ENCODE peak calls at places on chromosomes 2 and 18, in seven cellular contexts. U is H1, L is endodermal cell, S is pancreas, M is uterus, N is breast epithelium, V is right atrium auricular region. C is an unnamed sample.

GRCh38 chr2:121038831-121039230 is 246.2 kb downstream of the TFCP2L1 start:
- DNase-seq in S (peak; percentile 69), V (no peak), N (no peak), M (no peak), L (peak; percentile 67), U (no peak), C (no peak)

GRCh38 chr2:43311276-43311675 is 84.9 kb upstream of the ZFP36L2 start:
- DNase-seq in N (no peak), M (no peak), L (no peak), U (no peak), V (no peak), S (no peak), C (no peak)

GRCh38 chr2:55090702-55091101 is 40.5 kb upstream of the RTN4 start:
- DNase-seq in M (no peak), S (no peak), L (no peak), V (no peak), N (no peak), U (no peak), C (no peak)

GRCh38 chr18:59505311-59505710 is 146.2 kb upstream of the LMAN1 start:
- DNase-seq in N (no peak), S (no peak), V (no peak), U (no peak), M (no peak), L (no peak), C (no peak)

GRCh38 chr2:233011268-233012190 is 1.5 kb downstream of the NGEF start:
- DNase-seq in U (no peak), V (no peak), N (peak; percentile 22), S (no peak), M (no peak), L (peak; percentile 18), C (no peak)

GRCh38 chr2:47617523-47618271 is 165.2 kb upstream of the MSH6 start:
- DNase-seq in N (no peak), S (no peak), U (no peak), V (no peak), L (no peak), M (no peak), C (no peak)

GRCh38 chr2:176129013-176129796 is at the start of gene HOXD8:
- DNase-seq in L (peak; percentile 77), M (peak; percentile 91), U (no peak), S (no peak), V (no peak), N (no peak), C (no peak)

GRCh38 chr2:219129589-219129988 is 31.0 kb downstream of the NHEJ1 start:
- DNase-seq in M (no peak), S (no peak), V (no peak), L (no peak), U (no peak), N (no peak), C (no peak)

GRCh38 chr2:203534486-203535077 is 519 bp downstream of the RAPH1 start:
- DNase-seq in S (no peak), V (no peak), N (peak; percentile 52), L (no peak), U (no peak), M (no peak), C (peak; percentile 33)

GRCh38 chr2:30216157-30216556 is 15.2 kb upstream of the LBH start:
- DNase-seq in S (no peak), M (no peak), U (no peak), V (no peak), N (no peak), L (no peak), C (no peak)

GRCh38 chr2:104025296-104025695 is 828.6 kb upstream of the POU3F3 start:
- DNase-seq in U (no peak), V (no peak), M (no peak), S (no peak), L (no peak), N (no peak), C (no peak)

GRCh38 chr2:75431757-75432156 is 129.0 kb downstream of the EVA1A start:
- DNase-seq in N (no peak), V (no peak), L (no peak), U (no peak), S (no peak), M (no peak), C (no peak)

GRCh38 chr2:213764849-213765248 is 480.6 kb downstream of the SPAG16 start:
- DNase-seq in M (no peak), N (no peak), U (no peak), L (no peak), S (no peak), V (no peak), C (no peak)

GRCh38 chr18:48002933-48003365 is 72.5 kb upstream of the SMAD2 start:
- DNase-seq in L (no peak), S (peak; percentile 77), M (no peak), U (no peak), N (no peak), V (peak; percentile 71), C (no peak)

GRCh38 chr18:49364821-49365220 is 95.6 kb downstream of the DYM start:
- DNase-seq in M (no peak), V (no peak), S (no peak), U (no peak), L (no peak), N (no peak), C (no peak)

GRCh38 chr2:143284087-143284675 is 155.0 kb downstream of the ARHGAP15 start:
- DNase-seq in L (peak; percentile 57), S (no peak), V (no peak), M (no peak), N (no peak), U (no peak), C (no peak)

GRCh38 chr2:120625865-120626560 is 109.7 kb upstream of the GLI2 start:
- DNase-seq in U (no peak), S (peak; percentile 83), L (peak; percentile 17), N (peak; percentile 94), M (no peak), V (no peak), C (no peak)

GRCh38 chr2:43363086-43363485 is 136.7 kb upstream of the ZFP36L2 start:
- DNase-seq in U (no peak), S (no peak), M (no peak), N (no peak), L (no peak), V (no peak), C (no peak)

GRCh38 chr2:66189598-66189997 is 245.3 kb upstream of the MEIS1 start:
- DNase-seq in N (no peak), M (no peak), L (no peak), V (no peak), S (no peak), U (no peak), C (no peak)

GRCh38 chr18:33664528-33664927 is 86.5 kb downstream of the ASXL3 start:
- DNase-seq in L (no peak), S (no peak), N (no peak), U (no peak), M (no peak), V (no peak), C (no peak)

GRCh38 chr18:33660696-33661310 is 82.8 kb downstream of the ASXL3 start:
- DNase-seq in S (no peak), L (no peak), V (no peak), U (no peak), M (no peak), N (no peak), C (no peak)

GRCh38 chr18:33666915-33667314 is 88.9 kb downstream of the ASXL3 start:
- DNase-seq in M (no peak), N (no peak), V (no peak), S (no peak), L (no peak), U (no peak), C (no peak)

GRCh38 chr18:33665630-33666029 is 87.6 kb downstream of the ASXL3 start:
- DNase-seq in N (no peak), V (no peak), M (no peak), L (no peak), S (no peak), U (no peak), C (no peak)

DNA sequence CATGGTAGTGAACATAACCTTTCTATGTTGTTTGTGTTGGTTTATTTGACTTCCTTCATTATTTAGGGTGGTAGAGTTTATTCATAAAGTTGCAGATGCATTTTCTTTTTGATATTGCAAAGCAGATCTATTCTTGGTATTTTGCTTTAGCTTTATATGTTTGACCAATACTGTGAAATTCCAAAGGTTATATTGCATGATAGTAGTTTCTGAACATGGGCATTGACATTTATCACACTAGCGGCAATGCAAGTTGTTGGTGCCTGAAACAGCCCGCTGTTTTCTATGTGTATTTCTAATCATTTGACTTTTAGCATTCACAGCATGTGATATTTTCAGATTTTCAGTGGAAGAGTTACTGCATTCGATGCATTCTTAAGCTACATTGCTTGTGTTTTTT is 87.2 kb downstream of the ASXL3 start:
- DNase-seq in N (no peak), M (no peak), V (no peak), L (no peak), S (no peak), U (no peak), C (no peak)
- H3K4me1 ChIP-seq in N (no peaks in the 10 kb centered on the region), M (no peaks in the 10 kb centered on the region), V (no peaks in the 10 kb centered on the region), L (no peaks in the 10 kb centered on the region), S (no peaks in the 10 kb centered on the region), U (no peaks in the 10 kb centered on the region), C (no peaks in the 10 kb centered on the region)

GRCh38 chr2:6531304-6531703 is 334.4 kb downstream of the CMPK2 start:
- DNase-seq in V (no peak), L (no peak), U (no peak), N (no peak), M (no peak), S (no peak), C (no peak)

GRCh38 chr2:6525371-6525770 is 340.3 kb downstream of the CMPK2 start:
- DNase-seq in M (no peak), S (no peak), V (no peak), U (no peak), L (no peak), N (no peak), C (no peak)

GRCh38 chr2:6524678-6525367 is 340.9 kb downstream of the CMPK2 start:
- DNase-seq in M (no peak), L (no peak), V (no peak), S (no peak), N (no peak), U (no peak), C (no peak)

GRCh38 chr2:6523476-6523875 is 342.2 kb downstream of the CMPK2 start:
- DNase-seq in M (no peak), S (no peak), N (no peak), L (no peak), V (no peak), U (no peak), C (no peak)

GRCh38 chr2:6526093-6526824 is 339.4 kb downstream of the CMPK2 start:
- DNase-seq in V (no peak), L (peak; percentile 75), S (no peak), M (no peak), N (no peak), U (no peak), C (no peak)
- TF ChIP-seq CTCF in V (no peak), L (peak; percentile 93), S (peak; percentile 48), M (no peak), N (no peak), U (peak; percentile 68), C (no peak)

GRCh38 chr2:152706477-152707020 is 10.7 kb downstream of the PRPF40A start:
- DNase-seq in N (no peak), V (no peak), S (no peak), L (no peak), M (no peak), U (no peak), C (no peak)
- H3K36me3 ChIP-seq in N (no peaks in the 10 kb centered on the region), V (no peaks in the 10 kb centered on the region), S (no peaks in the 10 kb centered on the region), L (peaks cover 95% of the 10 kb centered on the region), M (no peaks in the 10 kb centered on the region), U (peaks cover 3% of the 10 kb centered on the region), C (no peaks in the 10 kb centered on the region)

DNA sequence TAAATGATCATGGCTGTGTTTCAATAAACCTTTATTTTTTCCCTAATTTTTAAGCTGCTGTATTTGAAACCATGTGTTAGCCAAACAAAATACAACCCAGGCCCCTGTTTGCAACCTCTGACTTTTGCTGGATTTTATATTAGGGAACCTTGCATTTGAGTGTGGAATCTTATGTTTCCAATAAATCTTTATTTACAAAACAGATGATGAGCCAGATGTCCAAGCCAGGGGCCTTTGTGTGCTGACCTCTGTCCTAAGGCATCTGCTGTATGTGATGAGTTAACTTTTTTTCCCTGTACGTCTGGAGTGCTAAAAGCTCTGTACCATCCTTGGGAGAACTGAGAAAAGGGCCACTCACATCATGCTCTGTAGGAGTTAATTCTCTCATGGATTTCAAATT is 162.9 kb downstream of the TRIB2 start:
- DNase-seq in M (no peak), U (no peak), L (no peak), S (no peak), N (no peak), V (no peak), C (no peak)
- H3K4me1 ChIP-seq in M (no peaks in the 10 kb centered on the region), U (no peaks in the 10 kb centered on the region), L (no peaks in the 10 kb centered on the region), S (no peaks in the 10 kb centered on the region), N (no peaks in the 10 kb centered on the region), V (peaks cover 10% of the 10 kb centered on the region), C (no peaks in the 10 kb centered on the region)

C was measured in CD8-positive, alpha-beta T cell.